ENCODE peak calls at places on chromosomes 13 and 19, in six cellular contexts. D is glutamatergic neuron, R is AG04450, K is GM13977, Q is HFFc6, P is Calu3. N is an unnamed sample.

GRCh38 chr19:16860118-16860517 is 28.7 kb upstream of the F2RL3 start:
- DNase-seq in D (no peak), R (no peak), K (no peak), Q (no peak), P (no peak), N (no peak)

GRCh38 chr13:87324558-87324957 is 346.6 kb upstream of the SLITRK5 start:
- DNase-seq in D (no peak), R (no peak), K (no peak), Q (no peak), P (no peak), N (no peak)

GRCh38 chr13:29402168-29402621 is 193.3 kb downstream of the SLC7A1 start:
- DNase-seq in D (no peak), R (peak; percentile 15), K (no peak), Q (no peak), P (no peak), N (no peak)

GRCh38 chr13:69601661-69602060 is 506.0 kb upstream of the ATXN8OS start:
- DNase-seq in D (no peak), R (no peak), K (no peak), Q (no peak), P (no peak), N (no peak)

GRCh38 chr13:33016414-33017409 is at the start of gene KL:
- DNase-seq in D (peak; percentile 45), R (no peak), K (peak; percentile 50), Q (no peak), P (peak; percentile 26), N (peak; percentile 43)

GRCh38 chr13:80945328-80945727 is 604.4 kb upstream of the SPRY2 start:
- DNase-seq in D (peak; percentile 37), R (no peak), K (no peak), Q (no peak), P (peak; percentile 9), N (no peak)

GRCh38 chr19:5719274-5719960 is 529 bp downstream of the LONP1 start:
- DNase-seq in D (no peak), R (no peak), K (no peak), Q (peak; percentile 29), P (no peak), N (no peak)

GRCh38 chr19:18776288-18776594 is 14.9 kb downstream of the COMP start:
- DNase-seq in D (no peak), R (no peak), K (no peak), Q (peak; percentile 65), P (no peak), N (no peak)

GRCh38 chr13:108859202-108860012 is 230.0 kb downstream of the MYO16 start:
- DNase-seq in D (no peak), R (peak; percentile 78), K (no peak), Q (peak; percentile 77), P (no peak), N (no peak)

GRCh38 chr19:46714523-46715106 is 2.3 kb downstream of the PRKD2 start:
- DNase-seq in D (no peak), R (no peak), K (peak; percentile 90), Q (no peak), P (no peak), N (peak; percentile 81)

GRCh38 chr19:17420267-17420924 is 549 bp downstream of the MVB12A start:
- DNase-seq in D (peak; percentile 37), R (no peak), K (peak; percentile 48), Q (no peak), P (peak; percentile 35), N (peak; percentile 51)

GRCh38 chr19:9848761-9849160 is 13.6 kb downstream of the PIN1 start:
- DNase-seq in D (no peak), R (no peak), K (peak; percentile 13), Q (no peak), P (no peak), N (no peak)

GRCh38 chr13:95956589-95957148 is 96.5 kb downstream of the UGGT2 start:
- DNase-seq in D (no peak), R (no peak), K (no peak), Q (no peak), P (no peak), N (no peak)

GRCh38 chr19:29211562-29212416 is 1.2 kb downstream of the UQCRFS1 start:
- DNase-seq in D (no peak), R (no peak), K (peak; percentile 27), Q (no peak), P (no peak), N (no peak)

GRCh38 chr19:10334340-10335148 is 1.2 kb upstream of the RAVER1 start:
- DNase-seq in D (peak; percentile 89), R (peak; percentile 89), K (no peak), Q (peak; percentile 96), P (peak; percentile 92), N (no peak)

GRCh38 chr13:98483636-98484288 is 93.1 kb downstream of the STK24 start:
- DNase-seq in D (no peak), R (no peak), K (no peak), Q (no peak), P (no peak), N (no peak)

GRCh38 chr19:23065306-23065705 is 51.5 kb upstream of the ZNF730 start:
- DNase-seq in D (no peak), R (no peak), K (no peak), Q (no peak), P (no peak), N (no peak)

GRCh38 chr19:14381689-14382474 is 638 bp downstream of the ADGRE5 start:
- DNase-seq in D (no peak), R (no peak), K (peak; percentile 53), Q (peak; percentile 33), P (peak; percentile 71), N (no peak)

GRCh38 chr13:24614306-24615080 is 65.7 kb upstream of the ATP12A start:
- DNase-seq in D (no peak), R (no peak), K (no peak), Q (no peak), P (no peak), N (no peak)

GRCh38 chr13:42612021-42612765 is 38.2 kb downstream of the TNFSF11 start:
- DNase-seq in D (no peak), R (no peak), K (no peak), Q (no peak), P (no peak), N (no peak)

GRCh38 chr19:14347999-14348889 is 33.0 kb upstream of the ADGRE5 start:
- DNase-seq in D (peak; percentile 79), R (no peak), K (peak; percentile 81), Q (no peak), P (peak; percentile 67), N (peak; percentile 89)

GRCh38 chr13:37476874-37477273 is 121.7 kb downstream of the POSTN start:
- DNase-seq in D (peak; percentile 19), R (no peak), K (no peak), Q (peak; percentile 61), P (no peak), N (no peak)

GRCh38 chr13:106772202-106772601 is 204.3 kb upstream of the ARGLU1 start:
- DNase-seq in D (no peak), R (no peak), K (no peak), Q (no peak), P (no peak), N (no peak)

GRCh38 chr19:2957160-2957559 is 12.4 kb upstream of the ZNF77 start:
- DNase-seq in D (no peak), R (no peak), K (no peak), Q (no peak), P (no peak), N (no peak)

GRCh38 chr19:615619-616018 is 17.7 kb downstream of the POLRMT start:
- DNase-seq in D (no peak), R (no peak), K (no peak), Q (no peak), P (no peak), N (no peak)

GRCh38 chr19:7386308-7386707 is 37.6 kb downstream of the ARHGEF18 start:
- DNase-seq in D (no peak), R (no peak), K (no peak), Q (no peak), P (no peak), N (no peak)

GRCh38 chr19:49690073-49690655 is 752 bp upstream of the CPT1C start:
- DNase-seq in D (no peak), R (no peak), K (no peak), Q (no peak), P (no peak), N (no peak)

GRCh38 chr19:48194041-48194871 is 23.8 kb downstream of the ZSWIM9 start:
- DNase-seq in D (no peak), R (no peak), K (peak; percentile 78), Q (no peak), P (peak; percentile 20), N (peak; percentile 50)

GRCh38 chr19:49614096-49614857 is 23.3 kb downstream of the PRR12 start:
- DNase-seq in D (no peak), R (peak; percentile 27), K (peak; percentile 41), Q (peak; percentile 89), P (no peak), N (no peak)

DNA sequence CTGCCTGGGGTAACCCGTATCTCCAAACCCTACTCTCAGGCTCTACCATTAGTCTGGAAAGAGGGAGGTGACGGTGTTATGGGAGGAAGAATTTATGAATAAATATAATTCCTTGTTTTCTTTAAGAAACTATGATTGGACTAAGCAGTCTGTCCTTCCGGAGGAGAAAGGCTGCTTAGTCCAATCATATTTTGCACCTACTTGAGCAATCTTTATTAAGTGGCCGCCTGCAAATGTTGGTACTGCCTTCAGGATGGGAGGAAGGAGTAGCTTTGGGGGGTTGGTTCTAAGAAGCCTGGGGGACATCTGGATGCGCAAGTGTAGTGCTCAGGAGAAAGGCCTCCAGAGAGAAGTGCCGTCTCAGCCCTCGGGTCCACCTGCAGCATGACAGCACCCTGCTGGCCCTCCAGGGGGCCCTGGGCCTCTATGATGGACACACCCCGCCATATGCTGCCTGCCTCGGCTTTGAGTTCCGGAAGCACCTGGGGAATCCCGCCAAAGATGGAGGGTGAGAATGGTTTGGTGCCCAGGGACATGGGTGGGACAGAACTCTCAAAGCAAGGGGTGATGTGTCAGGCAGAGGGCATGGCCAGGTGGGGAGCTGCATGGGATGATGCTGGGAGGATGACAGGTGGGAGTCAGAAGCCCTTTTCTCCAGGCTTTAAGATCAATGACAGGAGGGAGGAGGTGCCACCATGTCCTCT is 4.0 kb downstream of the ACP4 start:
- DNase-seq in D (no peak), R (no peak), K (peak; percentile 76), Q (no peak), P (peak; percentile 66), N (peak; percentile 72)
- TF ChIP-seq CTCF in D (no peak), R (peak; percentile 5), K (peak; percentile 47), Q (no peak), P (peak; percentile 18), N (peak; percentile 50)

GRCh38 chr19:4704317-4704673 is 19.3 kb downstream of the DPP9 start:
- DNase-seq in D (no peak), R (no peak), K (no peak), Q (no peak), P (no peak), N (no peak)
- TF ChIP-seq CTCF in D (no peak), R (no peak), K (no peak), Q (no peak), P (no peak), N (no peak)

GRCh38 chr19:42017040-42017439 is 23.0 kb upstream of the ATP1A3 start:
- DNase-seq in D (no peak), R (no peak), K (no peak), Q (no peak), P (no peak), N (no peak)
- TF ChIP-seq CTCF in D (no peak), R (no peak), K (no peak), Q (no peak), P (no peak), N (no peak)

DNA sequence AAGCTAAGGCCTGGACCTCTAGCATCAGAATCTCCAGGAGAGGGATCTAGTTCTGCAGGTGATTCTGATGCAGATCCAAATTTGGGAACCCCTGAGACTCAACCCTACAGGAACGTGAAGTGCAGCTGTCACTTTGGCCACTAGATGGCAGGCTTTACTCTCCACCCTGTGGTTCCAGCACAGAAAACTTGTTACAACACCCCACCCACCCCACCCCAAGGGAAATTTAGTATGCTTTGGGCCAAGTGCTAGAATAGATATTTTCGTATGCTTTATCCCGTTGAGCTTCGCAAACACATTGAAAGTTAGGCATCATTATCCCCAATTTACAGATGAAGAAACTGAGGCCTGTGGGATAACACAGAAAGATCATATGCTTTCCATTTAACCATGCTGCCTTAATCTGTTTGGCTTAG is 232.0 kb downstream of the B3GLCT start:
- DNase-seq in D (peak; percentile 73), R (no peak), K (peak; percentile 31), Q (peak; percentile 4), P (peak; percentile 45), N (peak; percentile 31)
- TF ChIP-seq CTCF in D (peak; percentile 96), R (peak; percentile 77), K (peak; percentile 83), Q (peak; percentile 97), P (peak; percentile 69), N (peak; percentile 87)

N was measured in GM10248.